ENCODE peak calls at places on chromosome 9, in seven cellular contexts. X is left lung; C is naive thymus-derived CD4-positive, alpha-beta T cell; P is HCT116; E is esophagus squamous epithelium; Q is tibial artery; W is heart left ventricle. F is an unnamed sample.

GRCh38 chr9:129275626-129276247 is 97.7 kb upstream of the IER5L start:
- DNase-seq in X (peak; percentile 22), C (no peak), P (no peak), E (no peak), Q (peak; percentile 4), W (no peak), F (peak; percentile 18)

GRCh38 chr9:89484475-89485404 is 13.2 kb downstream of the SEMA4D start:
- DNase-seq in X (no peak), C (no peak), P (no peak), E (no peak), Q (no peak), W (no peak), F (no peak)

GRCh38 chr9:87498816-87499454 is 1.3 kb downstream of the DAPK1 start:
- DNase-seq in X (no peak), C (no peak), P (no peak), E (no peak), Q (no peak), W (no peak), F (no peak)

GRCh38 chr9:8855046-8855445 is 1055.5 kb upstream of the DMAC1 start:
- DNase-seq in X (no peak), C (no peak), P (no peak), E (no peak), Q (no peak), W (no peak), F (no peak)

GRCh38 chr9:86948153-86948929 is 1.0 kb upstream of the GAS1 start:
- DNase-seq in X (peak; percentile 70), C (peak; percentile 50), P (peak; percentile 47), E (peak; percentile 15), Q (peak; percentile 78), W (peak; percentile 88), F (peak; percentile 87)

GRCh38 chr9:117555964-117556629 is 141.2 kb upstream of the ASTN2 start:
- DNase-seq in X (peak; percentile 40), C (no peak), P (no peak), E (no peak), Q (peak; percentile 27), W (no peak), F (no peak)

GRCh38 chr9:95477441-95477840 is 39.3 kb downstream of the PTCH1 start:
- DNase-seq in X (no peak), C (no peak), P (no peak), E (no peak), Q (no peak), W (no peak), F (no peak)

GRCh38 chr9:28563612-28564011 is 990.3 kb upstream of the C9orf72 start:
- DNase-seq in X (no peak), C (no peak), P (no peak), E (no peak), Q (no peak), W (no peak), F (no peak)

GRCh38 chr9:34259315-34259714 is 69.8 kb downstream of the KIF24 start:
- DNase-seq in X (no peak), C (no peak), P (no peak), E (no peak), Q (no peak), W (no peak), F (no peak)

GRCh38 chr9:36864491-36865410 is 169.3 kb downstream of the PAX5 start:
- DNase-seq in X (no peak), C (no peak), P (no peak), E (no peak), Q (no peak), W (no peak), F (no peak)

GRCh38 chr9:33044677-33045282 is 19.7 kb downstream of the DNAJA1 start:
- DNase-seq in X (peak; percentile 50), C (no peak), P (no peak), E (no peak), Q (no peak), W (no peak), F (no peak)

GRCh38 chr9:79403495-79403894 is 168.3 kb upstream of the TLE4 start:
- DNase-seq in X (no peak), C (no peak), P (no peak), E (no peak), Q (no peak), W (no peak), F (no peak)

GRCh38 chr9:121184463-121184862 is 17.2 kb downstream of the RAB14 start:
- DNase-seq in X (no peak), C (no peak), P (no peak), E (no peak), Q (no peak), W (no peak), F (no peak)

GRCh38 chr9:36091028-36091953 is 45.2 kb upstream of the GLIPR2 start:
- DNase-seq in X (peak; percentile 41), C (no peak), P (no peak), E (no peak), Q (no peak), W (no peak), F (no peak)

GRCh38 chr9:81032030-81032572 is 657.2 kb downstream of the TLE1 start:
- DNase-seq in X (no peak), C (no peak), P (no peak), E (no peak), Q (no peak), W (no peak), F (peak; percentile 66)

GRCh38 chr9:133496901-133497411 is 18.1 kb upstream of the SLC2A6 start:
- DNase-seq in X (no peak), C (no peak), P (no peak), E (no peak), Q (no peak), W (peak; percentile 49), F (no peak)

GRCh38 chr9:4371108-4371507 is 71.2 kb upstream of the GLIS3 start:
- DNase-seq in X (peak; percentile 32), C (no peak), P (no peak), E (no peak), Q (no peak), W (no peak), F (no peak)

GRCh38 chr9:89880721-89881120 is 275.9 kb downstream of the GADD45G start:
- DNase-seq in X (no peak), C (no peak), P (no peak), E (no peak), Q (no peak), W (no peak), F (peak; percentile 39)

GRCh38 chr9:134872482-134873231 is 8.0 kb upstream of the FCN2 start:
- DNase-seq in X (no peak), C (no peak), P (no peak), E (no peak), Q (no peak), W (no peak), F (peak; percentile 24)

GRCh38 chr9:93009337-93010015 is 49.0 kb upstream of the SUSD3 start:
- DNase-seq in X (no peak), C (no peak), P (no peak), E (no peak), Q (no peak), W (no peak), F (no peak)

GRCh38 chr9:34179528-34180138 is 790 bp downstream of the UBAP1 start:
- DNase-seq in X (no peak), C (no peak), P (no peak), E (no peak), Q (no peak), W (no peak), F (no peak)

DNA sequence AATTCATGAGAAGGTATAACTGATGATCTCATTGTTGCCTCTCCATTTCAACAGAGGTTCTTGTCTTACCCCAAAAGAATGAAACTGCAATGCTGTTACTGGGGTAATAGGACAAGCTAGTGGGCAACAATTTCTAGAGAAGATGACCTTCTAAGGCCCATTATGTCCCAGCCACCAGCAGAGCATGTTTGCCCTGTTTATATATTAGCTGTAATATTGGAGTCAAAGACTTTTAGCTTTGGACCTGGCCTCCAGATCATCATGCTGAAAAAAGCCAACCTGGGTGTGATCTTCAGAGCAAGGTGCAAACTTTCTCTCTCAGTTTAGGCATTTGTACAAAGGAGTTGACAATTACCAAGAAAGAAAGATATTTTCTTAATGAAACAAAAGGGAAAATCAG is 3.4 kb downstream of the ALDOB start:
- DNase-seq in X (no peak), C (no peak), P (no peak), E (no peak), Q (no peak), W (no peak), F (no peak)
- H3K4me1 ChIP-seq in X (no peaks in the 10 kb centered on the region), C (no peaks in the 10 kb centered on the region), P (no peaks in the 10 kb centered on the region), E (no peaks in the 10 kb centered on the region), Q (no peaks in the 10 kb centered on the region), W (no peaks in the 10 kb centered on the region), F (no peaks in the 10 kb centered on the region)

GRCh38 chr9:72299017-72299603 is 65.9 kb downstream of the ZFAND5 start:
- DNase-seq in X (no peak), C (no peak), P (no peak), E (no peak), Q (no peak), W (no peak), F (no peak)
- H3K27ac ChIP-seq in X (no peak overlapping the region), C (no peak overlapping the region), P (no peak overlapping the region), E (no peak overlapping the region), Q (no peak overlapping the region), W (no peak overlapping the region), F (no peak overlapping the region)

GRCh38 chr9:136944519-136945332 is at the start of the genes C8G and FBXW5:
- DNase-seq in X (peak; percentile 95), C (peak; percentile 92), P (peak; percentile 80), E (peak; percentile 60), Q (peak; percentile 91), W (peak; percentile 99), F (peak; percentile 96)
- H3K4me1 ChIP-seq in X (peaks cover 44% of the 10 kb centered on the region), C (peaks cover 10% of the 10 kb centered on the region), P (peaks cover 43% of the 10 kb centered on the region), E (peaks cover 33% of the 10 kb centered on the region), Q (peaks cover 52% of the 10 kb centered on the region), W (peaks cover 7% of the 10 kb centered on the region), F (peaks cover 21% of the 10 kb centered on the region)

GRCh38 chr9:127184641-127185040 is 62.2 kb upstream of the ANGPTL2 start:
- DNase-seq in X (peak; percentile 30), C (no peak), P (no peak), E (no peak), Q (no peak), W (no peak), F (no peak)

GRCh38 chr9:127185931-127186781 is 63.7 kb upstream of the ANGPTL2 start:
- DNase-seq in X (peak; percentile 72), C (no peak), P (no peak), E (no peak), Q (peak; percentile 96), W (peak; percentile 86), F (peak; percentile 85)

GRCh38 chr9:127182901-127183746 is 60.7 kb upstream of the ANGPTL2 start:
- DNase-seq in X (peak; percentile 25), C (no peak), P (no peak), E (no peak), Q (no peak), W (no peak), F (no peak)

GRCh38 chr9:127185181-127185580 is 62.7 kb upstream of the ANGPTL2 start:
- DNase-seq in X (peak; percentile 22), C (no peak), P (no peak), E (no peak), Q (no peak), W (no peak), F (no peak)

DNA sequence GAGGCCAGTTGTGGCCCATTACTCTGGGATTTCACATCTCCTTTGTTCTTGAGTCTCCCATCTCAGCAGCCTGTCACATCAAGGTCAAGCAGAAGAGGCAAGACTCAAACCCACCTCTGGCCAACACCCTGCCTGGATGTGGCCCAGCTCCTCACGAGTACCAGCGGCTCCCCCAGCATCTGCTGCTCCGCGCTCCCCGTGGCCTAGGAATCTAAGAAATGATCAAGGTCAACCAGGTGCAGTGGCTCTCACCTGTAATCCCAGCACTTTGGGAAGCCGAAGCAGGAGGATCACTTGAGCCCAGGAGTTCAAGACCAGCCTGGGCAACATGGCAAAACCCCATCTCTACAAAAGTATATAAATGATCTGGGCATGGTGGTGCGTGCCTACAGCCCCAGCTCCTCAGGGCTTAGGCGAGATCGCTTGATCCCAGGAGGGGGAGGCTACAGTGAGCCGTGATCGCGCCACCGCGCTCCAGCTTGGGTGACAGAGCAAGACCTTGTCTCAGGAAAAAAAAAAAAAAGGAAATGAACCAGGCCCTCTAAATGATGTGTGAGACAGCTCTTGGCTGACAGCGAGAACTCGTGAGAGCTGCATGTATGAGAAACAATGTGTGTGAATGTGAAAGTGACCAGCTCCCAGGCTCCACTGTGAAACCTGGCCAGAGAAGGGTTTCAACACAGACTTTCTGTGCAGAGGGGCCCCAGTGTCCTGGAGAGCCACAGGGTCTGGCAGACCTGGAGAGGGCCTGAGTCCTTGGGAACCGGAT is 61.6 kb upstream of the ANGPTL2 start:
- DNase-seq in X (peak; percentile 34), C (no peak), P (no peak), E (no peak), Q (peak; percentile 86), W (no peak), F (peak; percentile 32)
- H3K27ac ChIP-seq in X (no peak overlapping the region), C (no peak overlapping the region), P (no peak overlapping the region), E (peak overlapping the region; percentile 93), Q (peak overlapping the region; percentile 93), W (peak overlapping the region; percentile 88), F (peak overlapping the region; percentile 91)

F was measured in ascending aorta.